ENCODE peak calls at places on chromosomes 3 and 15, in eight cellular contexts. Y, S, N, J, W, F, L and M are unnamed samples.

GRCh38 chr3:111859974-111860859 is 1.2 kb downstream of the PHLDB2 start:
- DNase-seq in W (peak; percentile 90), J (peak; percentile 68), S (peak; percentile 94), L (peak; percentile 79), N (peak; percentile 94), Y (peak; percentile 10), F (peak; percentile 89), M (peak; percentile 57)

GRCh38 chr3:3815206-3815605 is 16.0 kb downstream of the LRRN1 start:
- DNase-seq in Y (no peak), L (no peak), F (no peak), W (no peak), N (no peak), S (no peak), J (no peak), M (no peak)

GRCh38 chr3:77038468-77038927 is 1.4 kb upstream of the ROBO2 start:
- DNase-seq in S (peak; percentile 93), J (peak; percentile 38), L (peak; percentile 91), F (peak; percentile 77), N (peak; percentile 88), Y (no peak), W (peak; percentile 80), M (no peak)

GRCh38 chr3:130093741-130094391 is 12.2 kb downstream of the ALG1L2 start:
- DNase-seq in N (peak; percentile 77), W (no peak), J (no peak), S (peak; percentile 18), Y (no peak), L (no peak), F (peak; percentile 69), M (peak; percentile 74)

GRCh38 chr3:168289480-168289879 is 193.8 kb upstream of the GOLIM4 start:
- DNase-seq in L (peak; percentile 36), F (no peak), N (no peak), J (no peak), W (no peak), S (no peak), Y (no peak), M (no peak)

GRCh38 chr15:94909510-94909909 is 678.1 kb downstream of the MCTP2 start:
- DNase-seq in L (no peak), Y (no peak), W (no peak), F (no peak), J (no peak), N (no peak), S (no peak), M (no peak)

GRCh38 chr3:174097686-174098085 is 700.1 kb downstream of the NLGN1 start:
- DNase-seq in W (no peak), Y (no peak), L (no peak), S (peak; percentile 3), F (no peak), J (no peak), N (no peak), M (no peak)

GRCh38 chr15:70147178-70147760 is 49.6 kb upstream of the TLE3 start:
- DNase-seq in J (no peak), S (no peak), W (peak; percentile 17), L (no peak), Y (no peak), F (no peak), N (no peak), M (no peak)

GRCh38 chr15:100372695-100373036 is 30.9 kb upstream of the ADAMTS17 start:
- DNase-seq in J (peak; percentile 15), S (no peak), L (no peak), W (no peak), Y (no peak), N (no peak), F (no peak), M (no peak)

GRCh38 chr15:65832549-65833364 is 36.5 kb upstream of the RAB11A start:
- DNase-seq in S (peak; percentile 45), F (peak; percentile 89), J (peak; percentile 74), L (peak; percentile 71), Y (peak; percentile 12), N (peak; percentile 96), W (peak; percentile 91), M (peak; percentile 70)

GRCh38 chr3:122795674-122795969 is 753 bp downstream of the SLC49A4 start:
- DNase-seq in S (no peak), W (no peak), Y (no peak), N (no peak), L (no peak), F (no peak), J (no peak), M (no peak)

GRCh38 chr3:122800031-122800430 is 5.2 kb downstream of the SLC49A4 start:
- DNase-seq in F (no peak), L (no peak), W (no peak), S (no peak), J (no peak), Y (no peak), N (no peak), M (no peak)

GRCh38 chr3:122794779-122795673 is at the start of gene SLC49A4:
- DNase-seq in L (peak; percentile 88), S (peak; percentile 94), Y (peak; percentile 32), W (peak; percentile 92), F (peak; percentile 89), J (peak; percentile 80), N (peak; percentile 97), M (peak; percentile 89)

GRCh38 chr3:122799322-122799721 is 4.5 kb downstream of the SLC49A4 start:
- DNase-seq in N (peak; percentile 55), S (no peak), F (no peak), Y (no peak), J (no peak), W (no peak), L (no peak), M (no peak)

GRCh38 chr3:122797291-122797690 is 2.4 kb downstream of the SLC49A4 start:
- DNase-seq in W (no peak), Y (no peak), S (no peak), J (no peak), F (no peak), N (no peak), L (no peak), M (no peak)
- TF ChIP-seq CTCF in W (no peak), Y (no peak), S (no peak), J (no peak), F (no peak), N (no peak), L (no peak), M (no peak)

GRCh38 chr3:56775356-56775914 is 26.3 kb downstream of the ARHGEF3 start:
- DNase-seq in J (no peak), L (no peak), Y (no peak), S (peak; percentile 18), N (no peak), W (no peak), F (no peak), M (no peak)
- H3K4me3 ChIP-seq in J (no peak overlapping the region), L (no peak overlapping the region), Y (no peak overlapping the region), S (no peak overlapping the region), N (no peak overlapping the region), W (peak overlapping the region; percentile 2), F (no peak overlapping the region), M (no peak overlapping the region)

GRCh38 chr15:34851751-34852150 is 56.4 kb upstream of the ACTC1 start:
- DNase-seq in L (no peak), S (no peak), N (no peak), Y (no peak), F (no peak), J (no peak), W (no peak), M (no peak)

GRCh38 chr15:34855893-34856292 is 60.5 kb upstream of the ACTC1 start:
- DNase-seq in L (no peak), W (no peak), S (no peak), N (no peak), Y (no peak), J (no peak), F (no peak), M (no peak)

GRCh38 chr15:34855397-34855796 is 60.0 kb upstream of the ACTC1 start:
- DNase-seq in J (no peak), W (no peak), Y (no peak), N (no peak), F (no peak), L (no peak), S (no peak), M (no peak)

GRCh38 chr15:34851007-34851406 is 55.7 kb upstream of the ACTC1 start:
- DNase-seq in F (no peak), S (no peak), N (no peak), J (no peak), Y (no peak), L (no peak), W (no peak), M (no peak)

GRCh38 chr15:34853001-34853758 is 57.8 kb upstream of the ACTC1 start:
- DNase-seq in Y (no peak), J (no peak), W (no peak), N (no peak), F (no peak), L (no peak), S (peak; percentile 6), M (no peak)
- TF ChIP-seq CTCF in Y (no peak), J (no peak), W (no peak), N (peak; percentile 56), F (no peak), L (no peak), S (peak; percentile 20), M (no peak)

DNA sequence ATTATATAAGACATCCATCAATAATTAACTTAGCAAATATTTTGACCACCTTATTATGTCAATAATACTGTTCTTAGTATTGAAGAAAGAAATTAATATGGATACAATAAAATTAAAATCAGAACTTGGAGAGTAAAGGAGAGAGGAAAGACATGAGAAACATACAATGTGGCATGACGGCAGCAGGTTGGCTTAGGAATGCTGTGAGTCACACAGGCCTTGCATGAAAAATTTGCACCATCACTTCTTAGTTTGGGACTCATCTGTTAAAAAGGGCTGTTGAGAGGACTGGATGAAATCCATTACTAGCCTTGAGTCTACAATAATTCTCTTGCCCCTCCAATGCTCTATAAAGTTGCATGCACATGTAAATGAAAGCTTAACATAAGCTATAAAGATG is 880.8 kb downstream of the ROBO1 start:
- DNase-seq in Y (no peak), N (no peak), L (no peak), F (no peak), W (no peak), J (no peak), S (no peak), M (no peak)
- H3K4me3 ChIP-seq in Y (no peak overlapping the region), N (no peak overlapping the region), L (no peak overlapping the region), F (no peak overlapping the region), W (no peak overlapping the region), J (no peak overlapping the region), S (no peak overlapping the region), M (no peak overlapping the region)

GRCh38 chr3:30671527-30672286 is 65.3 kb downstream of the TGFBR2 start:
- DNase-seq in S (no peak), N (no peak), L (no peak), J (no peak), W (peak; percentile 67), F (no peak), Y (no peak), M (no peak)

GRCh38 chr3:30672959-30673358 is 66.6 kb downstream of the TGFBR2 start:
- DNase-seq in F (no peak), J (no peak), S (no peak), W (peak; percentile 64), N (no peak), L (no peak), Y (no peak), M (no peak)

GRCh38 chr3:30670292-30670691 is 63.9 kb downstream of the TGFBR2 start:
- DNase-seq in J (no peak), N (no peak), S (no peak), L (no peak), W (no peak), F (no peak), Y (no peak), M (no peak)

GRCh38 chr3:30673425-30674341 is 67.3 kb downstream of the TGFBR2 start:
- DNase-seq in F (no peak), Y (no peak), J (no peak), L (no peak), W (no peak), N (no peak), S (no peak), M (no peak)

GRCh38 chr3:30672287-30672735 is 65.9 kb downstream of the TGFBR2 start:
- DNase-seq in F (no peak), L (no peak), Y (no peak), W (no peak), S (no peak), N (no peak), J (no peak), M (no peak)
- TF ChIP-seq CTCF in F (no peak), L (no peak), Y (no peak), W (no peak), S (no peak), N (no peak), J (no peak), M (no peak)